ENCODE peak calls at places on chromosome 18, in six cellular contexts. E is COLO829, L is T-helper 22 cell, Q is NCI-H774, C is COR-L47, W is nephron progenitor cell. K is an unnamed sample.

GRCh38 chr18:39561136-39561535 is 1995.5 kb upstream of the CELF4 start:
- DNase-seq in E (peak), L (no peak), Q (no peak), C (no peak), W (no peak), K (no peak)

GRCh38 chr18:35441857-35442595 is 55.7 kb downstream of the INO80C start:
- DNase-seq in E (peak), L (no peak), Q (no peak), C (no peak), W (no peak), K (no peak)

GRCh38 chr18:34549367-34549766 is 160.7 kb upstream of the DTNA start:
- DNase-seq in E (peak), L (no peak), Q (no peak), C (no peak), W (no peak), K (no peak)

GRCh38 chr18:55076643-55077218 is 117.5 kb upstream of the CCDC68 start:
- DNase-seq in E (no peak), L (no peak), Q (no peak), C (no peak), W (no peak), K (no peak)

GRCh38 chr18:73774836-73775509 is 372.7 kb downstream of the FBXO15 start:
- DNase-seq in E (no peak), L (no peak), Q (no peak), C (no peak), W (peak), K (no peak)

GRCh38 chr18:37568671-37569070 is 3.1 kb upstream of the CELF4 start:
- DNase-seq in E (no peak), L (no peak), Q (no peak), C (no peak), W (no peak), K (no peak)

GRCh38 chr18:71450258-71450657 is 1093.9 kb downstream of the CBLN2 start:
- DNase-seq in E (no peak), L (no peak), Q (peak), C (no peak), W (no peak), K (no peak)

GRCh38 chr18:74139414-74139813 is 8.2 kb downstream of the FBXO15 start:
- DNase-seq in E (no peak), L (no peak), Q (no peak), C (no peak), W (no peak), K (no peak)

GRCh38 chr18:42961298-42961697 is 154.2 kb downstream of the RIT2 start:
- DNase-seq in E (no peak), L (no peak), Q (no peak), C (no peak), W (no peak), K (no peak)

GRCh38 chr18:49588971-49589370 is 27.1 kb downstream of the LIPG start:
- DNase-seq in E (no peak), L (no peak), Q (no peak), C (no peak), W (no peak), K (no peak)

GRCh38 chr18:23166863-23167531 is 31.7 kb downstream of the CABLES1 start:
- DNase-seq in E (no peak), L (no peak), Q (no peak), C (no peak), W (no peak), K (no peak)

GRCh38 chr18:48488388-48488850 is 50.4 kb upstream of the CTIF start:
- DNase-seq in E (peak), L (no peak), Q (no peak), C (no peak), W (no peak), K (no peak)

GRCh38 chr18:77111449-77112160 is 21.0 kb downstream of the MBP start:
- DNase-seq in E (no peak), L (no peak), Q (no peak), C (peak), W (no peak), K (no peak)

GRCh38 chr18:2994603-2995432 is 18.1 kb downstream of the LPIN2 start:
- DNase-seq in E (no peak), L (peak), Q (no peak), C (peak), W (no peak), K (no peak)

GRCh38 chr18:36315736-36316135 is 18.2 kb downstream of the FHOD3 start:
- DNase-seq in E (no peak), L (no peak), Q (no peak), C (no peak), W (no peak), K (no peak)

GRCh38 chr18:79914614-79915160 is 36.8 kb downstream of the SLC66A2 start:
- DNase-seq in E (no peak), L (no peak), Q (no peak), C (no peak), W (no peak), K (no peak)

GRCh38 chr18:59846814-59847490 is 52.8 kb upstream of the PMAIP1 start:
- DNase-seq in E (no peak), L (no peak), Q (no peak), C (no peak), W (no peak), K (no peak)

GRCh38 chr18:60775978-60776377 is 403.4 kb upstream of the MC4R start:
- DNase-seq in E (no peak), L (no peak), Q (no peak), C (no peak), W (no peak), K (no peak)

GRCh38 chr18:66271927-66272326 is 332.0 kb downstream of the CDH19 start:
- DNase-seq in E (no peak), L (no peak), Q (no peak), C (no peak), W (no peak), K (no peak)

GRCh38 chr18:22731398-22731797 is 201.7 kb upstream of the RBBP8 start:
- DNase-seq in E (no peak), L (no peak), Q (no peak), C (no peak), W (no peak), K (no peak)

GRCh38 chr18:9907867-9908266 is 5.9 kb upstream of the VAPA start:
- DNase-seq in E (no peak), L (no peak), Q (no peak), C (no peak), W (no peak), K (no peak)

GRCh38 chr18:27954226-27954625 is 222.7 kb downstream of the CDH2 start:
- DNase-seq in E (no peak), L (no peak), Q (no peak), C (no peak), W (peak), K (no peak)

GRCh38 chr18:9333441-9334350 is 877 bp upstream of the TWSG1 start:
- DNase-seq in E (no peak), L (no peak), Q (no peak), C (no peak), W (peak), K (no peak)

GRCh38 chr18:74194691-74195090 is 46.4 kb downstream of the TIMM21 start:
- DNase-seq in E (no peak), L (no peak), Q (no peak), C (no peak), W (no peak), K (no peak)

GRCh38 chr18:32289480-32290075 is 99.7 kb downstream of the MEP1B start:
- DNase-seq in E (peak), L (no peak), Q (peak), C (peak), W (peak), K (peak)

GRCh38 chr18:56021136-56021813 is 433.3 kb upstream of the TCF4 start:
- DNase-seq in E (no peak), L (no peak), Q (no peak), C (no peak), W (no peak), K (no peak)

GRCh38 chr18:45621068-45621511 is 5.8 kb downstream of the SLC14A2 start:
- DNase-seq in E (peak), L (no peak), Q (peak), C (peak), W (peak), K (peak)

GRCh38 chr18:70291295-70291574 is 2.4 kb downstream of the SOCS6 start:
- DNase-seq in E (no peak), L (no peak), Q (no peak), C (no peak), W (no peak), K (no peak)

GRCh38 chr18:35408843-35409261 is 31.7 kb upstream of the ZNF396 start:
- DNase-seq in E (no peak), L (no peak), Q (no peak), C (no peak), W (no peak), K (no peak)

GRCh38 chr18:39198376-39198775 is 1632.8 kb upstream of the CELF4 start:
- DNase-seq in E (no peak), L (no peak), Q (no peak), C (no peak), W (no peak), K (no peak)

GRCh38 chr18:72013512-72013911 is 530.6 kb downstream of the CBLN2 start:
- DNase-seq in E (peak), L (no peak), Q (no peak), C (no peak), W (no peak), K (no peak)

GRCh38 chr18:10927290-10927979 is 221.9 kb downstream of the PIEZO2 start:
- DNase-seq in E (no peak), L (no peak), Q (no peak), C (no peak), W (no peak), K (no peak)

GRCh38 chr18:45828917-45829811 is 3.7 kb downstream of the SIGLEC15 start:
- DNase-seq in E (no peak), L (no peak), Q (no peak), C (no peak), W (no peak), K (no peak)

GRCh38 chr18:58269931-58270330 is 225.9 kb downstream of the NEDD4L start:
- DNase-seq in E (no peak), L (no peak), Q (no peak), C (no peak), W (no peak), K (no peak)

GRCh38 chr18:77132369-77133050 is at the start of gene MBP:
- DNase-seq in E (no peak), L (peak), Q (peak), C (peak), W (peak), K (peak)

GRCh38 chr18:9808530-9809241 is 77.1 kb upstream of the TXNDC2 start:
- DNase-seq in E (no peak), L (no peak), Q (no peak), C (no peak), W (peak), K (no peak)

GRCh38 chr18:33076601-33077000 is 303.8 kb upstream of the KLHL14 start:
- DNase-seq in E (no peak), L (no peak), Q (no peak), C (no peak), W (no peak), K (no peak)

GRCh38 chr18:59604877-59605276 is 92.3 kb downstream of the CCBE1 start:
- DNase-seq in E (no peak), L (no peak), Q (no peak), C (no peak), W (no peak), K (no peak)

GRCh38 chr18:45686892-45687611 is 36.9 kb upstream of the SLC14A1 start:
- DNase-seq in E (no peak), L (peak), Q (no peak), C (no peak), W (no peak), K (no peak)

K was measured in NCI-H345.